ENCODE peak calls at places on chromosome 2, in six cellular contexts. K is activated naive CD4-positive, alpha-beta T cell treated with Interleukin-2 at 50 U/mL for 16 hours; M is GM10248; J is stimulated activated CD4-positive, alpha-beta T cell treated with anti-CD3 and anti-CD28 coated beads, TNF-alpha, amount 100 ng/mL, for 4 hours; D is NCI-H1694 treated with DMSO at 0.1 percent for 48 hours; G is LoVo. O is an unnamed sample.

GRCh38 chr2:218658671-218659257 is 659 bp downstream of the ZNF142 start:
- DNase-seq in J (no peak), G (peak), K (peak), D (peak), M (peak), O (peak)

GRCh38 chr2:112199188-112199587 is 55.7 kb downstream of the ZC3H8 start:
- DNase-seq in J (no peak), G (no peak), M (peak), K (no peak), D (no peak), O (no peak)

GRCh38 chr2:8680931-8681760 is 710 bp upstream of the ID2 start:
- DNase-seq in K (peak), D (peak), M (no peak), J (peak), G (peak), O (peak)

GRCh38 chr2:219724628-219725027 is 97.2 kb downstream of the SLC4A3 start:
- DNase-seq in J (no peak), D (no peak), M (no peak), K (no peak), G (no peak), O (no peak)

GRCh38 chr2:49640630-49641029 is 486.3 kb upstream of the FSHR start:
- DNase-seq in M (no peak), G (no peak), D (no peak), J (no peak), K (no peak), O (no peak)

GRCh38 chr2:42513252-42513918 is 19.6 kb upstream of the KCNG3 start:
- DNase-seq in J (no peak), G (peak), K (no peak), D (peak), M (peak), O (no peak)

GRCh38 chr2:66440692-66441091 is 5.8 kb downstream of the MEIS1 start:
- DNase-seq in D (no peak), G (no peak), K (no peak), M (no peak), J (no peak), O (no peak)

GRCh38 chr2:30444283-30444682 is 2.8 kb upstream of the LCLAT1 start:
- DNase-seq in D (no peak), M (no peak), G (no peak), K (no peak), J (no peak), O (no peak)

GRCh38 chr2:164456599-164456998 is 164.7 kb downstream of the GRB14 start:
- DNase-seq in G (peak), K (no peak), J (no peak), M (no peak), D (peak), O (no peak)

GRCh38 chr2:159362816-159363251 is 76.3 kb upstream of the WDSUB1 start:
- DNase-seq in G (no peak), J (no peak), D (no peak), M (no peak), K (no peak), O (no peak)

GRCh38 chr2:64455031-64455332 is 1.0 kb downstream of the LGALSL start:
- DNase-seq in G (no peak), K (no peak), M (no peak), D (no peak), J (no peak), O (no peak)

GRCh38 chr2:168603439-168603961 is 147.4 kb downstream of the CERS6 start:
- DNase-seq in G (no peak), M (no peak), K (no peak), J (no peak), D (no peak), O (no peak)

GRCh38 chr2:219471476-219472371 is 27.0 kb upstream of the GMPPA start:
- DNase-seq in J (no peak), D (no peak), G (no peak), K (no peak), M (no peak), O (no peak)

GRCh38 chr2:122635649-122636496 is 880.4 kb downstream of the TSN start:
- DNase-seq in K (no peak), D (no peak), M (no peak), J (no peak), G (no peak), O (no peak)